ENCODE peak calls at places on chromosomes 2 and 18, in ten cellular contexts. A is prostate gland, B is T-helper 9 cell, H is hypothalamus, Y is Calu3, N is T-cell, U is cardiac muscle cell, I is suprapubic skin, K is NCI-H1694 treated with DMSO at 0.1 percent for 48 hours, R is OCI-LY7. Z is an unnamed sample.

GRCh38 chr2:3595985-3596384 is 1.1 kb downstream of the COLEC11 start:
- DNase-seq in A (no peak), B (no peak), H (no peak), Y (no peak), N (no peak), U (no peak), I (no peak), K (no peak), R (no peak), Z (no peak)

GRCh38 chr18:11661430-11661829 is 27.6 kb upstream of the GNAL start:
- DNase-seq in A (no peak), B (no peak), H (no peak), Y (no peak), N (no peak), U (no peak), I (no peak), K (no peak), R (no peak), Z (no peak)

GRCh38 chr2:221554769-221555510 is 17.2 kb downstream of the EPHA4 start:
- DNase-seq in A (no peak), B (no peak), H (no peak), Y (no peak), N (no peak), U (no peak), I (no peak), K (no peak), R (peak), Z (peak)

GRCh38 chr2:26556309-26557243 is 78.7 kb upstream of the OTOF start:
- DNase-seq in A (no peak), B (no peak), H (no peak), Y (no peak), N (no peak), U (no peak), I (peak), K (no peak), R (no peak), Z (no peak)

GRCh38 chr2:135245055-135245454 is 193.0 kb downstream of the RAB3GAP1 start:
- DNase-seq in A (no peak), B (no peak), H (no peak), Y (peak), N (no peak), U (no peak), I (no peak), K (no peak), R (no peak), Z (no peak)

GRCh38 chr2:46303822-46304221 is 6.6 kb downstream of the EPAS1 start:
- DNase-seq in A (no peak), B (no peak), H (no peak), Y (no peak), N (no peak), U (no peak), I (no peak), K (no peak), R (no peak), Z (no peak)

GRCh38 chr18:46469186-46469915 is 187.7 kb downstream of the LOXHD1 start:
- DNase-seq in A (peak), B (no peak), H (no peak), Y (no peak), N (no peak), U (peak), I (no peak), K (no peak), R (no peak), Z (peak)

GRCh38 chr18:72726201-72726600 is 141.6 kb downstream of the NETO1 start:
- DNase-seq in A (no peak), B (no peak), H (no peak), Y (no peak), N (no peak), U (no peak), I (no peak), K (no peak), R (no peak), Z (no peak)

GRCh38 chr18:50114448-50114847 is 80.5 kb downstream of the MYO5B start:
- DNase-seq in A (no peak), B (no peak), H (no peak), Y (no peak), N (no peak), U (no peak), I (no peak), K (no peak), R (no peak), Z (no peak)

GRCh38 chr2:135840601-135841000 is 3.6 kb upstream of the LCT start:
- DNase-seq in A (no peak), B (no peak), H (no peak), Y (no peak), N (no peak), U (no peak), I (no peak), K (no peak), R (no peak), Z (no peak)

GRCh38 chr18:35469696-35470095 is 28.1 kb downstream of the INO80C start:
- DNase-seq in A (no peak), B (no peak), H (no peak), Y (no peak), N (no peak), U (no peak), I (no peak), K (no peak), R (no peak), Z (no peak)

GRCh38 chr2:239955989-239956817 is 68.9 kb downstream of the NDUFA10 start:
- DNase-seq in A (no peak), B (no peak), H (no peak), Y (no peak), N (no peak), U (no peak), I (no peak), K (no peak), R (no peak), Z (no peak)

GRCh38 chr2:239290618-239291504 is 110.0 kb downstream of the HDAC4 start:
- DNase-seq in A (no peak), B (no peak), H (no peak), Y (no peak), N (no peak), U (peak), I (peak), K (no peak), R (no peak), Z (no peak)

GRCh38 chr2:138373993-138374408 is 127.6 kb upstream of the SPOPL start:
- DNase-seq in A (no peak), B (no peak), H (no peak), Y (peak), N (no peak), U (peak), I (no peak), K (peak), R (peak), Z (peak)